ENCODE peak calls at places on chromosomes 7 and 10, in seven cellular contexts. One of them, this sample, is unnamed. For H3K27me3, the result is how much of the 10 kb centered on the place peaks cover.

GRCh38 chr7:3415730-3416366 is 114.8 kb downstream of the SDK1 start:
- DNase-seq in mesendoderm: no peak
- DNase-seq in gastrocnemius medialis: no peak
- DNase-seq in psoas muscle: no peak
- DNase-seq in neuronal stem cell: no peak
- DNase-seq in heart right ventricle: no peak
- DNase-seq in endothelial cell of umbilical vein: no peak
- DNase-seq in this sample: no peak

GRCh38 chr7:156014808-156015207 is 202.5 kb upstream of the SHH start:
- DNase-seq in psoas muscle: no peak
- DNase-seq in neuronal stem cell: no peak
- DNase-seq in endothelial cell of umbilical vein: no peak
- DNase-seq in mesendoderm: no peak
- DNase-seq in gastrocnemius medialis: no peak
- DNase-seq in heart right ventricle: no peak
- DNase-seq in this sample: no peak

GRCh38 chr10:97463363-97464132 is 17.6 kb downstream of the ZDHHC16 start:
- DNase-seq in neuronal stem cell: peak
- DNase-seq in endothelial cell of umbilical vein: peak
- DNase-seq in psoas muscle: no peak
- DNase-seq in gastrocnemius medialis: peak
- DNase-seq in heart right ventricle: no peak
- DNase-seq in mesendoderm: peak
- DNase-seq in this sample: no peak

GRCh38 chr7:29430279-29430949 is 133.2 kb upstream of the PRR15 start:
- DNase-seq in endothelial cell of umbilical vein: no peak
- DNase-seq in mesendoderm: no peak
- DNase-seq in gastrocnemius medialis: no peak
- DNase-seq in neuronal stem cell: no peak
- DNase-seq in psoas muscle: no peak
- DNase-seq in heart right ventricle: no peak
- DNase-seq in this sample: no peak

GRCh38 chr7:142301299-142301698 is 43.4 kb upstream of the PRSS58 start:
- DNase-seq in heart right ventricle: no peak
- DNase-seq in psoas muscle: no peak
- DNase-seq in endothelial cell of umbilical vein: no peak
- DNase-seq in gastrocnemius medialis: no peak
- DNase-seq in neuronal stem cell: no peak
- DNase-seq in mesendoderm: no peak
- DNase-seq in this sample: no peak

GRCh38 chr7:142960955-142961512 is 1.1 kb downstream of the KEL start:
- DNase-seq in mesendoderm: peak
- DNase-seq in psoas muscle: no peak
- DNase-seq in neuronal stem cell: no peak
- DNase-seq in gastrocnemius medialis: no peak
- DNase-seq in heart right ventricle: no peak
- DNase-seq in endothelial cell of umbilical vein: no peak
- DNase-seq in this sample: no peak

GRCh38 chr10:17100586-17100985 is 29.0 kb downstream of the CUBN start:
- DNase-seq in heart right ventricle: no peak
- DNase-seq in psoas muscle: no peak
- DNase-seq in mesendoderm: no peak
- DNase-seq in endothelial cell of umbilical vein: peak
- DNase-seq in neuronal stem cell: no peak
- DNase-seq in gastrocnemius medialis: no peak
- DNase-seq in this sample: no peak

GRCh38 chr10:32616438-32616837 is 170.5 kb downstream of the CCDC7 start:
- DNase-seq in mesendoderm: no peak
- DNase-seq in heart right ventricle: no peak
- DNase-seq in neuronal stem cell: no peak
- DNase-seq in psoas muscle: no peak
- DNase-seq in gastrocnemius medialis: no peak
- DNase-seq in endothelial cell of umbilical vein: no peak
- DNase-seq in this sample: no peak

GRCh38 chr10:70255329-70256299 is 22.4 kb upstream of the PPA1 start:
- DNase-seq in neuronal stem cell: no peak
- DNase-seq in endothelial cell of umbilical vein: peak
- DNase-seq in heart right ventricle: no peak
- DNase-seq in mesendoderm: no peak
- DNase-seq in gastrocnemius medialis: no peak
- DNase-seq in psoas muscle: no peak
- DNase-seq in this sample: peak

GRCh38 chr10:60757422-60757895 is 20.8 kb upstream of the CDK1 start:
- DNase-seq in psoas muscle: no peak
- DNase-seq in endothelial cell of umbilical vein: no peak
- DNase-seq in mesendoderm: peak
- DNase-seq in gastrocnemius medialis: no peak
- DNase-seq in neuronal stem cell: no peak
- DNase-seq in heart right ventricle: no peak
- DNase-seq in this sample: no peak

GRCh38 chr7:87328281-87328680 is 17.2 kb upstream of the CROT start:
- DNase-seq in heart right ventricle: no peak
- DNase-seq in mesendoderm: peak
- DNase-seq in gastrocnemius medialis: no peak
- DNase-seq in neuronal stem cell: no peak
- DNase-seq in endothelial cell of umbilical vein: no peak
- DNase-seq in psoas muscle: no peak
- DNase-seq in this sample: no peak

GRCh38 chr7:131533151-131533559 is 23.3 kb downstream of the PODXL start:
- DNase-seq in mesendoderm: no peak
- DNase-seq in gastrocnemius medialis: no peak
- DNase-seq in endothelial cell of umbilical vein: peak
- DNase-seq in neuronal stem cell: no peak
- DNase-seq in psoas muscle: no peak
- DNase-seq in heart right ventricle: no peak
- DNase-seq in this sample: no peak

GRCh38 chr10:45515630-45516029 is 141.6 kb downstream of the ALOX5 start:
- DNase-seq in mesendoderm: no peak
- DNase-seq in gastrocnemius medialis: no peak
- DNase-seq in psoas muscle: no peak
- DNase-seq in endothelial cell of umbilical vein: no peak
- DNase-seq in neuronal stem cell: peak
- DNase-seq in heart right ventricle: no peak
- DNase-seq in this sample: no peak

GRCh38 chr10:52895066-52895465 is 122.5 kb upstream of the MBL2 start:
- DNase-seq in neuronal stem cell: no peak
- DNase-seq in endothelial cell of umbilical vein: no peak
- DNase-seq in psoas muscle: no peak
- DNase-seq in mesendoderm: no peak
- DNase-seq in gastrocnemius medialis: no peak
- DNase-seq in heart right ventricle: no peak
- DNase-seq in this sample: no peak

GRCh38 chr7:38127216-38128207 is 50.5 kb upstream of the STARD3NL start:
- DNase-seq in psoas muscle: no peak
- DNase-seq in endothelial cell of umbilical vein: no peak
- DNase-seq in heart right ventricle: no peak
- DNase-seq in gastrocnemius medialis: no peak
- DNase-seq in neuronal stem cell: no peak
- DNase-seq in mesendoderm: peak
- DNase-seq in this sample: no peak

GRCh38 chr7:41809487-41810257 is 106.8 kb upstream of the INHBA start:
- DNase-seq in endothelial cell of umbilical vein: no peak
- DNase-seq in heart right ventricle: no peak
- DNase-seq in gastrocnemius medialis: no peak
- DNase-seq in psoas muscle: no peak
- DNase-seq in neuronal stem cell: no peak
- DNase-seq in mesendoderm: no peak
- DNase-seq in this sample: peak

GRCh38 chr7:127588019-127588696 is at the start of gene ARF5:
- DNase-seq in gastrocnemius medialis: peak
- DNase-seq in mesendoderm: peak
- DNase-seq in psoas muscle: peak
- DNase-seq in heart right ventricle: peak
- DNase-seq in neuronal stem cell: peak
- DNase-seq in endothelial cell of umbilical vein: peak
- DNase-seq in this sample: peak

GRCh38 chr10:11866199-11866925 is 43.2 kb downstream of the PROSER2 start:
- DNase-seq in neuronal stem cell: no peak
- DNase-seq in gastrocnemius medialis: no peak
- DNase-seq in mesendoderm: no peak
- DNase-seq in endothelial cell of umbilical vein: no peak
- DNase-seq in psoas muscle: no peak
- DNase-seq in heart right ventricle: no peak
- DNase-seq in this sample: no peak

GRCh38 chr10:50585921-50586739 is 37.6 kb downstream of the SGMS1 start:
- DNase-seq in heart right ventricle: no peak
- DNase-seq in mesendoderm: peak
- DNase-seq in psoas muscle: no peak
- DNase-seq in endothelial cell of umbilical vein: peak
- DNase-seq in gastrocnemius medialis: no peak
- DNase-seq in neuronal stem cell: no peak
- DNase-seq in this sample: no peak

GRCh38 chr7:137934941-137935848 is 66.7 kb downstream of the CREB3L2 start:
- DNase-seq in endothelial cell of umbilical vein: peak
- DNase-seq in gastrocnemius medialis: no peak
- DNase-seq in heart right ventricle: no peak
- DNase-seq in psoas muscle: no peak
- DNase-seq in neuronal stem cell: no peak
- DNase-seq in mesendoderm: peak
- DNase-seq in this sample: no peak

GRCh38 chr7:155999631-156000489 is 187.6 kb upstream of the SHH start:
- DNase-seq in heart right ventricle: no peak
- DNase-seq in neuronal stem cell: no peak
- DNase-seq in mesendoderm: no peak
- DNase-seq in endothelial cell of umbilical vein: no peak
- DNase-seq in gastrocnemius medialis: no peak
- DNase-seq in psoas muscle: no peak
- DNase-seq in this sample: no peak

GRCh38 chr7:123154231-123154860 is 45.4 kb downstream of the SLC13A1 start:
- DNase-seq in endothelial cell of umbilical vein: peak
- DNase-seq in psoas muscle: peak
- DNase-seq in neuronal stem cell: peak
- DNase-seq in gastrocnemius medialis: peak
- DNase-seq in mesendoderm: peak
- DNase-seq in heart right ventricle: no peak
- DNase-seq in this sample: no peak

GRCh38 chr7:40147371-40148246 is 12.8 kb downstream of the SUGCT start:
- DNase-seq in neuronal stem cell: no peak
- DNase-seq in endothelial cell of umbilical vein: no peak
- DNase-seq in gastrocnemius medialis: no peak
- DNase-seq in heart right ventricle: no peak
- DNase-seq in psoas muscle: no peak
- DNase-seq in mesendoderm: no peak
- DNase-seq in this sample: no peak

GRCh38 chr10:50832171-50832751 is 53.2 kb downstream of the A1CF start:
- DNase-seq in endothelial cell of umbilical vein: no peak
- DNase-seq in neuronal stem cell: no peak
- DNase-seq in psoas muscle: no peak
- DNase-seq in mesendoderm: no peak
- DNase-seq in heart right ventricle: no peak
- DNase-seq in gastrocnemius medialis: no peak
- DNase-seq in this sample: no peak

DNA sequence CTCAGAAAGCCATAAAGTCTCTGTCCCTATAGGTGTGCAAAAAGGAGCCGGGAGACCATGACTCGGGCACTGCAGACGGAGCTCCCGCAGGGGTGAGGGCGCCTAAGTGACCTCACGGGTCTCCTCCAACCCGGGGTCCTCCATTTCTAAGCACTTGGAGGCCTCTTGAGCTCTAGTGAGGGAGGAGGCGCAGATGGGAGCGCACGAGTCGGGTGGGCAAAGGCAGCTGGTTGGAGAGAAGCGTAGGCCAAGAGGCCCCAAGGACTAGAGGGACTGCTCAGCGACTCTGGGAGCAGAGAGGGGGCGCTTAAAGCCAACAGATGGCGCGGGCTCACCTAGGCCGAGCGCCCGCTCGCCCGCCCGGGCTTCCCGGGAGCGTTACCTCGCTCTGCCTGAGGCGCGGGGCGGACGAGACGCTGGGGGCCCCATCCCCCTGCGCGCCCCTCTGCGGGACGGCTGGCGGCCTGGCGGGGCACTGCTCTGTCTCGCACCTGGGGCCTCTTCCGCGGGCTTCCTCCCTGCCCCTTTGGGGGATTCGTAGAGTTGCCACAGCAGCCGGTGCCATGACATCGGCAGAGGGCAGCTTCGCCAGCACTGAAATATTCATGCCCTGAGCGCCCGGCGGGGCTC is 521 bp upstream of the CDH23 start:
- DNase-seq in psoas muscle: peak
- DNase-seq in heart right ventricle: peak
- DNase-seq in gastrocnemius medialis: peak
- DNase-seq in mesendoderm: peak
- DNase-seq in endothelial cell of umbilical vein: no peak
- DNase-seq in neuronal stem cell: peak
- DNase-seq in this sample: no peak
- H3K27me3 ChIP-seq in psoas muscle: under half
- H3K27me3 ChIP-seq in heart right ventricle: under half
- H3K27me3 ChIP-seq in gastrocnemius medialis: under half
- H3K27me3 ChIP-seq in mesendoderm: under half
- H3K27me3 ChIP-seq in endothelial cell of umbilical vein: half or more
- H3K27me3 ChIP-seq in neuronal stem cell: half or more
- H3K27me3 ChIP-seq in this sample: half or more

DNA sequence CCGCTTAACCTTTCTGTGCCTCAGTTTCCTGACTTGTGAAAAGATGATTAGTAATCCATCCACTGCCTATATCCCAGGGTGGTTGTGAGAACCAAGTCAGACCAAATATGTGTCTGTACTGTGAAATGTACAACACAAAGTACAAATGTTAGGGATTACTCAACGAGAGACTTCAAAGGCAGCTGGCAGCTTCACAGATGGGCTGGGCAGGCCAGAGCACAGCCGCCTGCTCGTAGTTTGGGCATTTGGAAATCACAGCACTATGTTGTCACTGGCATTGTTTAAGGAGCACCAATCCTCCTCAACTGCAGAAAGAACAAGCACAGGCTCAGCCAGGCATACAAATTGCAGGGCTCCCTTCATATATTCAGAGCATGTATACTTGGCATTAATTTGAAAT is 64.5 kb upstream of the C10orf90 start:
- DNase-seq in mesendoderm: no peak
- DNase-seq in heart right ventricle: no peak
- DNase-seq in psoas muscle: no peak
- DNase-seq in endothelial cell of umbilical vein: no peak
- DNase-seq in gastrocnemius medialis: no peak
- DNase-seq in neuronal stem cell: no peak
- DNase-seq in this sample: no peak
- H3K27ac ChIP-seq in mesendoderm: no peak
- H3K27ac ChIP-seq in heart right ventricle: no peak
- H3K27ac ChIP-seq in psoas muscle: no peak
- H3K27ac ChIP-seq in endothelial cell of umbilical vein: no peak
- H3K27ac ChIP-seq in gastrocnemius medialis: no peak
- H3K27ac ChIP-seq in neuronal stem cell: no peak
- H3K27ac ChIP-seq in this sample: no peak

GRCh38 chr7:80974396-80975358 is 55.8 kb upstream of the SEMA3C start:
- DNase-seq in psoas muscle: no peak
- DNase-seq in gastrocnemius medialis: no peak
- DNase-seq in endothelial cell of umbilical vein: no peak
- DNase-seq in neuronal stem cell: no peak
- DNase-seq in heart right ventricle: peak
- DNase-seq in mesendoderm: no peak
- DNase-seq in this sample: no peak
- H3K4me3 ChIP-seq in psoas muscle: no peak
- H3K4me3 ChIP-seq in gastrocnemius medialis: no peak
- H3K4me3 ChIP-seq in endothelial cell of umbilical vein: no peak
- H3K4me3 ChIP-seq in neuronal stem cell: no peak
- H3K4me3 ChIP-seq in heart right ventricle: no peak
- H3K4me3 ChIP-seq in mesendoderm: no peak
- H3K4me3 ChIP-seq in this sample: no peak

GRCh38 chr10:101762736-101763135 is 13.2 kb downstream of the FGF8 start:
- DNase-seq in neuronal stem cell: no peak
- DNase-seq in gastrocnemius medialis: no peak
- DNase-seq in mesendoderm: no peak
- DNase-seq in heart right ventricle: no peak
- DNase-seq in endothelial cell of umbilical vein: no peak
- DNase-seq in psoas muscle: no peak
- DNase-seq in this sample: no peak
- H3K27me3 ChIP-seq in neuronal stem cell: half or more
- H3K27me3 ChIP-seq in gastrocnemius medialis: under half
- H3K27me3 ChIP-seq in mesendoderm: under half
- H3K27me3 ChIP-seq in heart right ventricle: under half
- H3K27me3 ChIP-seq in endothelial cell of umbilical vein: under half
- H3K27me3 ChIP-seq in psoas muscle: under half
- H3K27me3 ChIP-seq in this sample: under half

This sample was measured in lower lobe of right lung.